ENCODE peak calls at places on chromosome 4, in eight cellular contexts. D, U, P, H, C, J, L and X are unnamed samples.

GRCh38 chr4:74623041-74623440 is 171.3 kb downstream of the BTC start:
- DNase-seq in D (no peak), U (no peak), C (no peak), P (peak; percentile 82), J (peak; percentile 36), L (no peak), H (no peak), X (peak; percentile 84)

GRCh38 chr4:71290074-71290473 is 48.7 kb upstream of the SLC4A4 start:
- DNase-seq in U (no peak), H (peak; percentile 6), P (no peak), D (no peak), C (no peak), J (no peak), L (no peak), X (no peak)

GRCh38 chr4:159455675-159456235 is 352.9 kb downstream of the RAPGEF2 start:
- DNase-seq in L (no peak), P (peak; percentile 31), H (no peak), D (no peak), J (no peak), C (no peak), U (no peak), X (peak; percentile 58)

GRCh38 chr4:46830971-46831454 is 78.0 kb downstream of the COX7B2 start:
- DNase-seq in P (no peak), U (peak; percentile 61), H (no peak), C (no peak), J (no peak), L (no peak), D (no peak), X (no peak)

GRCh38 chr4:150139297-150139696 is 61.1 kb downstream of the DCLK2 start:
- DNase-seq in L (no peak), C (no peak), D (no peak), P (no peak), J (no peak), H (no peak), U (no peak), X (no peak)

GRCh38 chr4:12961713-12962112 is 522.4 kb downstream of the RAB28 start:
- DNase-seq in P (no peak), H (no peak), U (no peak), D (no peak), L (no peak), J (no peak), C (no peak), X (no peak)

GRCh38 chr4:97589481-97590196 is 553.6 kb downstream of the STPG2 start:
- DNase-seq in H (no peak), P (no peak), J (no peak), L (peak; percentile 35), U (no peak), D (no peak), C (no peak), X (no peak)

GRCh38 chr4:147678121-147678520 is 5.8 kb downstream of the PRMT9 start:
- DNase-seq in D (no peak), J (no peak), C (no peak), P (no peak), L (no peak), H (no peak), U (no peak), X (no peak)

GRCh38 chr4:48913346-48913745 is 6.8 kb upstream of the OCIAD2 start:
- DNase-seq in H (peak; percentile 74), U (peak; percentile 89), J (peak; percentile 29), C (no peak), L (no peak), P (no peak), D (no peak), X (peak; percentile 84)

GRCh38 chr4:140018931-140019618 is 134.9 kb downstream of the MAML3 start:
- DNase-seq in J (no peak), H (no peak), P (peak; percentile 19), C (no peak), L (peak; percentile 75), D (no peak), U (no peak), X (no peak)

GRCh38 chr4:14874990-14875389 is 127.3 kb upstream of the CPEB2 start:
- DNase-seq in U (no peak), D (no peak), J (no peak), C (no peak), L (no peak), H (no peak), P (no peak), X (no peak)

GRCh38 chr4:14867847-14868246 is 134.4 kb upstream of the CPEB2 start:
- DNase-seq in H (no peak), L (no peak), D (no peak), U (no peak), P (no peak), J (no peak), C (no peak), X (no peak)

GRCh38 chr4:14868426-14868825 is 133.9 kb upstream of the CPEB2 start:
- DNase-seq in D (no peak), H (no peak), J (no peak), C (no peak), U (no peak), P (no peak), L (no peak), X (no peak)

GRCh38 chr4:14877246-14878220 is 124.7 kb upstream of the CPEB2 start:
- DNase-seq in D (no peak), C (no peak), L (no peak), J (no peak), H (no peak), P (no peak), U (no peak), X (peak; percentile 64)

DNA sequence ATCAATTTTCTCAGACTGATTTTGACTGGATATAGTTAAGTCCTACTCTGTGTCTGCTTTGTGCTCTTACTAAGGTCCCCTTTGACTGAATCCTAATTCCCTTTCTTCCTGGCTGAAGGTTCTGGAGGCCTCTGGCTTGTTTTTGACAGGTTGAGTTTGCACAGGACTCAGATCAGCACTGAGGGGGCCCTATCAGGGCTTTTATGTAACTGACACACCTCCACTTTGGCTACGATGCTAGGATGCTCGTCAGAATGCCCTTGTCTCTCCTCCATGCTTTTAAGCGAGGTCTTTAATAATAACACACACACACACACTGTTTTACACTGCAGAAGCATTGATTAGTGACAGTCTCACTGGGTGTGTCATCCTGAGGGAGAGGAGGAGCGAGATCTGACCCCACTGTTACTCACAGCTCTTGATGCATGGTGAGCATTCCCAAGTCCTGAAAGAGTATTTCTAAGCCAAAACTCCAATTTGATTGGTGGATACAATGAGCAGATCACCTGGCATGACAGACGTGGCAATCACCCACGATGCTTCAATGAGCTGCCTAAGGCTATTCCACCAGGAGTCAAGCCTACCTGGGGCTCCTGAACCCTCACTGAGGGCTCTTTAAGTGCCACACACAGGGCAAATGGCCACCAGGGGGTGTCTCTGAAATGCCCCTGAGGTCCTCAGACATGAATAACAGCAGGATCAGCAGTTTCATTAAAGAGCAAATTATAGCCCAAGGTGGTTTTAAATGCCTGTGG is 130.4 kb upstream of the CPEB2 start:
- DNase-seq in U (no peak), C (peak; percentile 30), H (no peak), D (no peak), J (no peak), L (peak; percentile 71), P (peak; percentile 2), X (no peak)
- TF ChIP-seq CTCF in U (no peak), C (no peak), H (no peak), D (no peak), J (peak; percentile 45), L (peak; percentile 67), P (peak; percentile 45), X (peak; percentile 31)

GRCh38 chr4:89682808-89683207 is 154.2 kb downstream of the SNCA start:
- DNase-seq in H (no peak), D (no peak), P (no peak), L (no peak), J (no peak), C (no peak), U (no peak), X (no peak)
- H3K4me3 ChIP-seq in H (no peak overlapping the region), D (no peak overlapping the region), P (no peak overlapping the region), L (no peak overlapping the region), J (no peak overlapping the region), C (no peak overlapping the region), U (no peak overlapping the region), X (no peak overlapping the region)

GRCh38 chr4:67550491-67551256 is 5.4 kb upstream of the CENPC start:
- DNase-seq in C (no peak), U (no peak), L (no peak), P (no peak), J (no peak), D (no peak), H (no peak), X (no peak)

GRCh38 chr4:67545199-67545995 is at the start of gene CENPC:
- DNase-seq in P (peak; percentile 94), C (peak; percentile 93), D (peak; percentile 96), U (peak; percentile 99), H (peak; percentile 96), L (peak; percentile 86), J (peak; percentile 87), X (peak; percentile 99)

GRCh38 chr4:67545996-67546356 is 673 bp upstream of the CENPC start:
- DNase-seq in U (no peak), H (no peak), C (no peak), J (no peak), P (no peak), L (no peak), D (no peak), X (no peak)

GRCh38 chr4:67546971-67547370 is 1.7 kb upstream of the CENPC start:
- DNase-seq in D (no peak), P (no peak), J (no peak), H (no peak), L (no peak), U (no peak), C (no peak), X (no peak)

DNA sequence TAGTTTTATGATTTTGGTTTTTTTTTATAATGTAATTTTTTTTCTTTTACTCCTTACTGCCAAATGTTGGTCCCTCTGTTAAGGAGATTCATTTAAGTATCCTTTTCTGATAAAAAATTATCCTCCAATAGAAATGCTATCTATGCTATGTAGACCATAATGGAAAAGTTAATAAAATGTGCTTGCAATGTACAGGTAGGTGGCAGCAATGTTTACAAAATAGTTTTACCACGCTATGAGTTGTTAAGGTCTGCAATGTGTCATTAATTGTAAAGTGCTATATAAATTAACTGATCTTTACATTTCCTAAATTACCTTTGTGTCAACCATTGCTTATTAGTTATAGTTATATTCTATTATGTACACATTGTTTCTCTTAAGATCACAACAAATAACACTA is 3.8 kb upstream of the CENPC start:
- DNase-seq in J (no peak), C (no peak), D (no peak), L (peak; percentile 35), H (no peak), U (no peak), P (no peak), X (peak; percentile 62)
- TF ChIP-seq CTCF in J (peak; percentile 5), C (peak; percentile 60), D (no peak), L (peak; percentile 62), H (no peak), U (no peak), P (peak; percentile 40), X (peak; percentile 47)

DNA sequence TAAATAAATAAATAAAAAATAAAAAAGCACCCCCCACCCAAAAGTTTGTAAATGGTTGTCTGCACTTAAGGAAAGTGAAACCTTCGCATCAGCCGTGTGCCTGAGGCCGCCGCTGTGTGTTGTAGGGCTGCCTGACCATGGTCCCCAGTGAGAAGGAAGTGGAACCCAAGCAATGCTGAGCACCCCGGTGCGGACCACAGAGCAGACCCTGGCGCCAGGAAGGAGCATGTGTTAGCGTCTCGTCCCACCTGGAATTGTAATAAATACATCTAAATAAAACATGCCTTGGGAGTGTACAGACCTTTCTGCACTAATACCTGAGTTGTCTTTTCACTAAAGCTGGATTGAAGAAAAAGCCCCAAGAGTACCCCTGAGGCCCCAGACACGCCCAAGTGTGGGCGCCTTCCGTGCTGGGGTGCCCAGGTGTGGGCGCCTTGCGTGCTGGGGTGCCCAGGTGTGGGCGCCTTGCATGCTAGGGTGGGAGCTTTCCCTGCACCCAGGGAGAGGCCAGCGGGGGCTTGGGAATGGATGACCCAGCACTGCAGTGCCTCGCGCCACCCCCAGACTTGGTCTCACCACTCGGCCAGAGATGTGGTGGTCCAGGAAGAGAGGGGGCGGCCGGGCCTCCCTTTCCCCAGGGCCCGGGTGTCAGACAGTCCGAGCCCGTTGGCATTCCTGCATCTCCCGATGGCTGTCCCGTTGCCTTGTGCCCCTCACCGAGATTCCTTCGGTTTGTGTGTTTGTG is 33.7 kb downstream of the HTT-AS start:
- DNase-seq in P (no peak), D (no peak), U (no peak), H (no peak), J (no peak), C (no peak), L (no peak), X (no peak)
- H3K4me3 ChIP-seq in P (no peak overlapping the region), D (no peak overlapping the region), U (peak overlapping the region; percentile 44), H (peak overlapping the region; percentile 39), J (no peak overlapping the region), C (peak overlapping the region; percentile 53), L (no peak overlapping the region), X (no peak overlapping the region)